ENCODE peak calls at places on chromosomes 3 and 15, in six cellular contexts. R is AG09309, V is fibroblast of villous mesenchyme, M is Peyer's patch, Y is ACHN, C is HS-5. Q is an unnamed sample.

GRCh38 chr15:58731756-58732535 is 17.6 kb downstream of the ADAM10 start:
- DNase-seq in C (no peak), R (no peak), V (peak), M (no peak), Y (peak), Q (no peak)

GRCh38 chr15:60399246-60399915 is 1.6 kb upstream of the ANXA2 start:
- DNase-seq in M (no peak), R (no peak), V (no peak), Y (no peak), C (no peak), Q (no peak)

GRCh38 chr15:71575474-71576045 is 234.8 kb upstream of the NR2E3 start:
- DNase-seq in Y (peak), R (no peak), V (no peak), M (no peak), C (no peak), Q (no peak)

GRCh38 chr3:12875857-12876451 is 34.6 kb upstream of the RPL32 start:
- DNase-seq in R (no peak), M (no peak), C (no peak), V (peak), Y (no peak), Q (no peak)

GRCh38 chr15:100671858-100672543 is 69.6 kb downstream of the ASB7 start:
- DNase-seq in Y (peak), R (no peak), C (no peak), M (no peak), V (peak), Q (no peak)

GRCh38 chr15:74873036-74873755 is at the start of gene SCAMP2:
- DNase-seq in R (peak), M (peak), C (peak), V (peak), Y (peak), Q (peak)

GRCh38 chr15:58528197-58528870 is 96.5 kb downstream of the LIPC start:
- DNase-seq in R (no peak), Y (peak), M (no peak), C (no peak), V (peak), Q (no peak)

GRCh38 chr15:100078511-100079220 is 263.1 kb downstream of the ADAMTS17 start:
- DNase-seq in V (peak), C (peak), Y (no peak), M (no peak), R (no peak), Q (no peak)

GRCh38 chr3:123406598-123406997 is 42.3 kb downstream of the ADCY5 start:
- DNase-seq in C (no peak), R (no peak), M (peak), Y (no peak), V (peak), Q (no peak)

GRCh38 chr15:67327312-67327711 is 72.7 kb downstream of the IQCH start:
- DNase-seq in V (no peak), R (no peak), C (no peak), M (no peak), Y (no peak), Q (no peak)

GRCh38 chr15:68431037-68431791 is 749 bp downstream of the ITGA11 start:
- DNase-seq in M (no peak), Y (no peak), V (no peak), R (no peak), C (no peak), Q (no peak)

GRCh38 chr3:145869958-145870357 is 291.0 kb downstream of the PLOD2 start:
- DNase-seq in Y (no peak), R (no peak), M (no peak), C (no peak), V (no peak), Q (no peak)

GRCh38 chr3:126216416-126216815 is 36.0 kb upstream of the ALDH1L1 start:
- DNase-seq in Y (peak), M (no peak), V (no peak), R (no peak), C (peak), Q (no peak)

GRCh38 chr3:171249171-171249692 is 211.0 kb downstream of the TNIK start:
- DNase-seq in Y (no peak), R (no peak), C (no peak), M (no peak), V (no peak), Q (no peak)

GRCh38 chr15:87722941-87723691 is 533.4 kb downstream of the NTRK3 start:
- DNase-seq in V (no peak), M (no peak), R (no peak), C (no peak), Y (no peak), Q (no peak)

GRCh38 chr3:102573483-102574028 is 138.7 kb downstream of the ZPLD1 start:
- DNase-seq in V (no peak), R (no peak), C (no peak), M (no peak), Y (no peak), Q (no peak)

GRCh38 chr3:42229942-42230688 is 35.9 kb downstream of the CCK start:
- DNase-seq in V (peak), C (peak), M (no peak), R (peak), Y (peak), Q (no peak)

GRCh38 chr3:193711964-193712598 is 119.1 kb downstream of the OPA1 start:
- DNase-seq in R (no peak), C (no peak), V (no peak), Y (no peak), M (no peak), Q (no peak)

GRCh38 chr3:128343287-128344045 is 123.2 kb downstream of the DNAJB8 start:
- DNase-seq in Y (peak), V (peak), R (no peak), C (peak), M (peak), Q (no peak)

GRCh38 chr3:115831864-115832263 is 208.6 kb downstream of the GAP43 start:
- DNase-seq in V (no peak), Y (no peak), M (no peak), C (no peak), R (no peak), Q (no peak)

GRCh38 chr15:25775317-25775912 is 87.7 kb downstream of the ATP10A start:
- DNase-seq in C (no peak), M (no peak), V (peak), Y (peak), R (no peak), Q (no peak)

GRCh38 chr3:185807455-185808068 is 17.3 kb downstream of the IGF2BP2 start:
- DNase-seq in V (no peak), M (no peak), R (no peak), Y (peak), C (peak), Q (no peak)

GRCh38 chr3:28576590-28577220 is 228.1 kb upstream of the AZI2 start:
- DNase-seq in Y (no peak), M (no peak), V (no peak), C (no peak), R (no peak), Q (no peak)

GRCh38 chr3:117534138-117534537 is 824.6 kb downstream of the TUSC7 start:
- DNase-seq in V (no peak), R (no peak), Y (no peak), C (no peak), M (no peak), Q (no peak)

GRCh38 chr3:194507571-194507970 is 20.8 kb upstream of the ATP13A3 start:
- DNase-seq in Y (no peak), C (no peak), M (no peak), V (no peak), R (no peak), Q (no peak)